ENCODE peak calls at places on chromosome 3, in nine cellular contexts. F is A549; Q is activated T-cell treated with anti-CD3 and anti-CD28 coated beads, Interleukin-2, amount 50 U/mL, for 48 hours; O is fibroblast of the aortic adventitia; I is caudate nucleus; U is NCI-H774; X is Right ventricle myocardium superior; G is ACHN; P is tibial nerve. R is an unnamed sample.

GRCh38 chr3:149299938-149300791 is 33.3 kb downstream of the TM4SF18 start:
- DNase-seq in G (peak), X (no peak), Q (no peak), I (no peak), P (no peak), O (peak), U (peak), F (peak), R (no peak)

GRCh38 chr3:169940486-169941181 is 26.0 kb upstream of the SEC62 start:
- DNase-seq in U (peak), F (no peak), I (no peak), X (no peak), O (no peak), G (no peak), P (no peak), Q (no peak), R (no peak)

GRCh38 chr3:183253364-183253960 is 409 bp downstream of the B3GNT5 start:
- DNase-seq in U (peak), X (peak), Q (peak), P (peak), G (peak), O (peak), I (peak), F (no peak), R (no peak)

GRCh38 chr3:119826714-119827113 is 44.8 kb downstream of the NR1I2 start:
- DNase-seq in P (no peak), X (no peak), Q (no peak), G (no peak), U (no peak), F (no peak), O (no peak), I (no peak), R (no peak)

GRCh38 chr3:11601446-11602241 is 42.1 kb downstream of the VGLL4 start:
- DNase-seq in I (no peak), O (peak), X (peak), G (no peak), F (no peak), P (no peak), Q (peak), U (no peak), R (peak)

GRCh38 chr3:23959147-23959900 is 14.2 kb downstream of the NR1D2 start:
- DNase-seq in P (no peak), U (no peak), O (peak), X (no peak), Q (no peak), F (peak), G (no peak), I (no peak), R (no peak)

GRCh38 chr3:100912976-100913375 is 80.2 kb downstream of the ABI3BP start:
- DNase-seq in P (no peak), Q (no peak), X (no peak), G (no peak), U (no peak), F (no peak), I (no peak), O (no peak), R (no peak)

GRCh38 chr3:139893264-139893962 is 41.6 kb upstream of the CLSTN2 start:
- DNase-seq in G (no peak), O (peak), X (no peak), Q (no peak), F (no peak), I (no peak), P (no peak), U (no peak), R (no peak)

GRCh38 chr3:156702367-156702766 is 28.0 kb downstream of the TIPARP start:
- DNase-seq in Q (no peak), I (no peak), U (no peak), P (no peak), G (no peak), X (no peak), F (no peak), O (no peak), R (no peak)

GRCh38 chr3:38038447-38038911 is 529 bp upstream of the DLEC1 start:
- DNase-seq in Q (peak), I (no peak), P (no peak), G (no peak), F (no peak), U (no peak), O (no peak), X (no peak), R (no peak)

GRCh38 chr3:133573629-133574194 is at the start of gene CDV3:
- DNase-seq in G (no peak), O (no peak), F (no peak), Q (no peak), P (no peak), U (no peak), X (peak), I (no peak), R (no peak)

GRCh38 chr3:178388473-178388872 is 147.8 kb upstream of the KCNMB2 start:
- DNase-seq in Q (no peak), U (no peak), G (no peak), I (no peak), F (no peak), O (no peak), P (no peak), X (no peak), R (no peak)

GRCh38 chr3:23404241-23404640 is 201.1 kb downstream of the UBE2E2 start:
- DNase-seq in Q (no peak), O (no peak), G (peak), I (no peak), P (no peak), U (no peak), X (no peak), F (no peak), R (no peak)

GRCh38 chr3:11384074-11384473 is 111.9 kb downstream of the ATG7 start:
- DNase-seq in X (no peak), Q (no peak), F (no peak), U (no peak), G (no peak), O (no peak), I (no peak), P (no peak), R (no peak)

GRCh38 chr3:130395916-130396315 is 50.4 kb downstream of the COL6A5 start:
- DNase-seq in P (no peak), I (no peak), X (no peak), G (peak), U (no peak), O (no peak), Q (no peak), F (peak), R (no peak)

GRCh38 chr3:154642066-154642619 is 212.2 kb upstream of the GPR149 start:
- DNase-seq in U (no peak), I (no peak), P (no peak), Q (no peak), X (no peak), G (no peak), F (no peak), O (no peak), R (no peak)

GRCh38 chr3:195147649-195148121 is 123.3 kb downstream of the XXYLT1 start:
- DNase-seq in F (no peak), X (peak), I (no peak), G (no peak), Q (peak), U (no peak), O (peak), P (no peak), R (no peak)

GRCh38 chr3:177468331-177468730 is 271.0 kb upstream of the TBL1XR1 start:
- DNase-seq in P (no peak), O (peak), F (no peak), Q (no peak), I (no peak), U (no peak), G (peak), X (peak), R (no peak)

GRCh38 chr3:184593201-184593922 is 31.8 kb downstream of the EPHB3 start:
- DNase-seq in G (no peak), F (no peak), P (peak), I (no peak), U (no peak), O (peak), Q (no peak), X (no peak), R (no peak)

GRCh38 chr3:23565376-23565775 is 240.4 kb upstream of the UBE2E1 start:
- DNase-seq in Q (no peak), I (no peak), F (no peak), P (no peak), X (no peak), U (no peak), O (no peak), G (no peak), R (no peak)